ENCODE peak calls at places on chromosomes 12 and 14, in four cellular contexts. Q, K, O and P are unnamed samples. For H3K36me3, the result is how much of the 10 kb centered on the place peaks cover.

GRCh38 chr14:73211251-73211650 is 26.1 kb upstream of the PAPLN start:
- DNase-seq in Q (no peak), K (no peak), O (no peak), P (no peak)

GRCh38 chr12:111045941-111046340 is 125.6 kb upstream of the MYL2 start:
- DNase-seq in Q (no peak), K (no peak), O (no peak), P (no peak)

GRCh38 chr12:81245918-81246611 is 168.2 kb downstream of the ACSS3 start:
- DNase-seq in Q (no peak), K (no peak), O (peak), P (peak)

GRCh38 chr12:50188875-50189575 is 21.9 kb upstream of the CERS5 start:
- DNase-seq in Q (no peak), K (no peak), O (no peak), P (no peak)

GRCh38 chr12:89376202-89376529 is 23.9 kb upstream of the DUSP6 start:
- DNase-seq in Q (no peak), K (no peak), O (no peak), P (no peak)

GRCh38 chr14:66405158-66405557 is 81.0 kb upstream of the CCDC196 start:
- DNase-seq in Q (peak), K (no peak), O (peak), P (no peak)

GRCh38 chr14:60618200-60618599 is 31.1 kb downstream of the SIX1 start:
- DNase-seq in Q (no peak), K (no peak), O (no peak), P (no peak)

GRCh38 chr12:57332646-57333312 is 81.8 kb upstream of the STAC3 start:
- DNase-seq in Q (peak), K (no peak), O (no peak), P (no peak)

GRCh38 chr12:62772556-62772955 is 162.4 kb downstream of the PPM1H start:
- DNase-seq in Q (peak), K (no peak), O (no peak), P (peak)

GRCh38 chr12:45756666-45757065 is 27.2 kb downstream of the ARID2 start:
- DNase-seq in Q (peak), K (no peak), O (no peak), P (peak)

GRCh38 chr12:7054925-7055324 is 5.6 kb upstream of the C1S start:
- DNase-seq in Q (no peak), K (no peak), O (no peak), P (no peak)

GRCh38 chr12:7832059-7832696 is 40.5 kb downstream of the SLC2A14 start:
- DNase-seq in Q (peak), K (no peak), O (peak), P (peak)

GRCh38 chr12:45296046-45296586 is 80.2 kb downstream of the ANO6 start:
- DNase-seq in Q (no peak), K (no peak), O (no peak), P (no peak)

GRCh38 chr14:95906591-95906990 is 30.0 kb downstream of the TUNAR start:
- DNase-seq in Q (no peak), K (no peak), O (no peak), P (no peak)

GRCh38 chr12:76201316-76201715 is 116.8 kb upstream of the NAP1L1 start:
- DNase-seq in Q (no peak), K (no peak), O (no peak), P (no peak)

GRCh38 chr14:36820111-36820709 is 158.6 kb downstream of the PAX9 start:
- DNase-seq in Q (no peak), K (no peak), O (no peak), P (peak)

GRCh38 chr12:131452444-131452860 is 258.4 kb upstream of the SFSWAP start:
- DNase-seq in Q (no peak), K (no peak), O (peak), P (peak)

GRCh38 chr12:50105913-50106450 is 2.2 kb downstream of the GPD1 start:
- DNase-seq in Q (no peak), K (no peak), O (no peak), P (no peak)

GRCh38 chr12:119115296-119115905 is 63.3 kb upstream of the HSPB8 start:
- DNase-seq in Q (peak), K (no peak), O (peak), P (no peak)

GRCh38 chr12:91099373-91099772 is 11.9 kb downstream of the LUM start:
- DNase-seq in Q (no peak), K (no peak), O (no peak), P (no peak)

GRCh38 chr12:85632390-85632789 is 203.8 kb downstream of the RASSF9 start:
- DNase-seq in Q (peak), K (no peak), O (no peak), P (no peak)

GRCh38 chr12:96085475-96085874 is 50.1 kb upstream of the LTA4H start:
- DNase-seq in Q (no peak), K (no peak), O (no peak), P (no peak)

GRCh38 chr12:94940771-94941170 is 62.7 kb downstream of the NDUFA12 start:
- DNase-seq in Q (no peak), K (no peak), O (no peak), P (no peak)

GRCh38 chr14:90698379-90698869 is 117.8 kb downstream of the TTC7B start:
- DNase-seq in Q (peak), K (peak), O (no peak), P (peak)

GRCh38 chr12:65696227-65696626 is 128.1 kb upstream of the HMGA2 start:
- DNase-seq in Q (peak), K (no peak), O (no peak), P (no peak)

GRCh38 chr12:42981379-42981778 is 391.8 kb upstream of the PRICKLE1 start:
- DNase-seq in Q (peak), K (no peak), O (peak), P (peak)

GRCh38 chr14:68779761-68780323 is 13.0 kb downstream of the ZFP36L1 start:
- DNase-seq in Q (peak), K (no peak), O (no peak), P (no peak)

GRCh38 chr12:108332791-108333382 is 6.2 kb downstream of the CMKLR1 start:
- DNase-seq in Q (no peak), K (no peak), O (no peak), P (peak)

GRCh38 chr14:26905219-26905618 is 307.4 kb upstream of the NOVA1 start:
- DNase-seq in Q (no peak), K (no peak), O (no peak), P (no peak)

GRCh38 chr12:4539167-4539870 is 629 bp downstream of the RAD51AP1 start:
- DNase-seq in Q (no peak), K (no peak), O (no peak), P (no peak)

GRCh38 chr14:77556946-77557345 is 58.3 kb upstream of the ISM2 start:
- DNase-seq in Q (no peak), K (no peak), O (no peak), P (no peak)
- H3K36me3 ChIP-seq in Q (under half), K (under half), O (under half), P (under half)

DNA sequence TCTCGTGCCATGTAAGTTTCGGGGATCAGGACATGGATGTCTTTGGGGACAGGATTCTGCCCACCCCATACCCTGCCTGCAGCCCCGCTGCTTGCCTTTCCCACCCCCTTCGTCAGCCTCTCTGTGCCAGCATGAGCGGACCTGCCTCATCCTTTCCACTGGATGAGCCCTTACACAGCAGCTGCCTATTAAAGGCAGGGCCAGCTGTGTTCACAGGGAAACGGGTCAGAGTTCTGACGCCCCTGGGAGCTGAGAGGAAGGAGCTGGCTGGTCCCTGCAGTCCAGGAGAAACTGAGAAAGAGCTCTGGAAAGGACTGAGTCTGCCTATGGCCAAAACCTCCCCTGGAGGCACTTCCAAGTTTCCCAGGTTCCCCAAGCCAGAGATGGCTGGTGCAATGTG is 83.5 kb upstream of the NCOR2 start:
- DNase-seq in Q (no peak), K (no peak), O (no peak), P (no peak)
- H3K36me3 ChIP-seq in Q (under half), K (under half), O (under half), P (under half)

GRCh38 chr12:116999066-116999465 is 88.3 kb downstream of the FBXW8 start:
- DNase-seq in Q (no peak), K (no peak), O (no peak), P (no peak)
- H3K36me3 ChIP-seq in Q (under half), K (under half), O (under half), P (under half)

GRCh38 chr14:74296037-74296467 is 6.7 kb downstream of the ABCD4 start:
- DNase-seq in Q (no peak), K (no peak), O (no peak), P (no peak)
- H3K36me3 ChIP-seq in Q (under half), K (under half), O (under half), P (under half)

GRCh38 chr12:55933158-55933798 is 2.3 kb downstream of the DGKA start:
- DNase-seq in Q (peak), K (no peak), O (no peak), P (peak)

GRCh38 chr12:55930771-55931316 is at the start of gene DGKA:
- DNase-seq in Q (peak), K (peak), O (peak), P (peak)

GRCh38 chr12:55932546-55932919 is 1.6 kb downstream of the DGKA start:
- DNase-seq in Q (peak), K (no peak), O (no peak), P (no peak)

GRCh38 chr12:55931317-55931779 is 386 bp downstream of the DGKA start:
- DNase-seq in Q (no peak), K (peak), O (no peak), P (no peak)

GRCh38 chr12:55931780-55932545 is 1.0 kb downstream of the DGKA start:
- DNase-seq in Q (peak), K (peak), O (peak), P (peak)
- H3K36me3 ChIP-seq in Q (under half), K (under half), O (under half), P (under half)

DNA sequence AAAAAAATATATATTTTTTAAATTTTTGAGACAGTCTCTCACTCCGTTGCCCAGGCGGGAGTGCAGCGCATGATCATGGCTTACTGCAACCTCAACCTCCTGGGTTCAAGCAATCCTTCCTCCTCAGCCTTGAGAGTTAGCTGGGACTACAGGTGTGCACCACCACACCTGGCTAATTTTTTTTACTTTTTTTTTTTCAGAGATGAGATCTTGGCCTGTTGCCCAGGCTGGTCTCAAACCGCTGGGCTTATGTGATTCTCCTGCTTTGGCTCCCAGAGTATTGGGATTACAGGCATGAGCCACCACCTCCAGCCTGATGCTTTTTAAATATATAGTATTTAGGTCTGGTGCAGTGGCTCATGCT is 24.5 kb downstream of the MDM2 start:
- DNase-seq in Q (no peak), K (no peak), O (no peak), P (no peak)
- H3K36me3 ChIP-seq in Q (under half), K (under half), O (under half), P (half or more)

GRCh38 chr14:102207831-102208365 is 68.2 kb downstream of the WDR20 start:
- DNase-seq in Q (no peak), K (no peak), O (no peak), P (no peak)

GRCh38 chr14:102205560-102205959 is 65.9 kb downstream of the WDR20 start:
- DNase-seq in Q (no peak), K (no peak), O (no peak), P (no peak)

GRCh38 chr14:102208741-102209140 is 69.0 kb downstream of the WDR20 start:
- DNase-seq in Q (no peak), K (no peak), O (no peak), P (no peak)

GRCh38 chr14:102209224-102209966 is 69.7 kb downstream of the WDR20 start:
- DNase-seq in Q (no peak), K (no peak), O (peak), P (no peak)

GRCh38 chr14:102206901-102207300 is 67.2 kb downstream of the WDR20 start:
- DNase-seq in Q (no peak), K (no peak), O (peak), P (no peak)
- H3K36me3 ChIP-seq in Q (under half), K (under half), O (under half), P (under half)

GRCh38 chr14:64444984-64445845 is 20.1 kb upstream of the AKAP5 start:
- DNase-seq in Q (peak), K (peak), O (no peak), P (no peak)
- H3K36me3 ChIP-seq in Q (under half), K (under half), O (under half), P (under half)

DNA sequence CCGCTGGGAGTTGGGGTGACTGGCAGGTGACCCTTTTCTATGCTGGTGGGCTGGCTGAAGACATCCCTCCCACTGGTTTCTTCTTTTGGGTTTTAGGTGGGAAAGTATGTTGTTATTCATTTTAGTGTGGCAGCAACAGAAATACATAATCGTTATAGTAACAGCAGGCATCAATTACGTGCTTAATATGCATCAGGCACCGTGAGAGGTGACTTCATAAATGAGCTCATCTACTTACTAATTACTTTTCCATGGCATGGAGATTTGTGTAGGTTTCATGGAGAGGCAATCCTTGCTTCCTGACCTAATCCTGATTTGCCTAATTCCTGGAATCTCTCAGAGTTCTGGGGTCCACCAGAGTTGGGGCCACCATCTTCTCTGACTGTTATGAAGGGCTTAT is 13.4 kb upstream of the CELA1 start:
- DNase-seq in Q (no peak), K (no peak), O (no peak), P (no peak)
- H3K36me3 ChIP-seq in Q (under half), K (under half), O (under half), P (under half)